ENCODE peak calls at places on chromosomes 16 and 17, in eight cellular contexts. C, F, T, G, X, S, A and H are unnamed samples.

GRCh38 chr17:17856386-17856785 is 19.6 kb upstream of the SREBF1 start:
- DNase-seq in G (no peak), X (no peak), C (no peak), A (no peak), F (no peak), T (no peak), S (no peak), H (no peak)

GRCh38 chr17:79993390-79994221 is 42.1 kb downstream of the TBC1D16 start:
- DNase-seq in F (peak), A (peak), S (peak), T (peak), X (peak), G (peak), C (peak), H (peak)

GRCh38 chr17:16293918-16294317 is 59.4 kb downstream of the CENPV start:
- DNase-seq in T (no peak), A (no peak), G (no peak), S (no peak), F (peak), X (no peak), C (peak), H (no peak)

GRCh38 chr16:57245472-57246113 is 534 bp downstream of the ARL2BP start:
- DNase-seq in F (no peak), S (peak), X (no peak), G (peak), T (peak), A (peak), C (peak), H (no peak)

GRCh38 chr17:49104511-49105074 is 28.0 kb upstream of the B4GALNT2 start:
- DNase-seq in T (no peak), F (no peak), X (peak), A (no peak), S (no peak), G (no peak), C (no peak), H (no peak)

GRCh38 chr17:14033166-14033565 is 36.1 kb upstream of the COX10 start:
- DNase-seq in A (no peak), F (no peak), S (peak), C (no peak), X (no peak), T (no peak), G (no peak), H (no peak)

GRCh38 chr17:46125831-46126230 is 67.4 kb downstream of the KANSL1 start:
- DNase-seq in G (no peak), C (no peak), F (no peak), X (peak), S (no peak), A (no peak), T (no peak), H (no peak)

GRCh38 chr16:8796469-8797363 is 723 bp downstream of the TMEM186 start:
- DNase-seq in F (no peak), A (no peak), T (no peak), C (no peak), G (no peak), X (no peak), S (no peak), H (no peak)

GRCh38 chr17:67376892-67377726 is at the start of gene PITPNC1:
- DNase-seq in F (peak), S (peak), G (peak), A (peak), X (peak), T (peak), C (peak), H (peak)

GRCh38 chr16:14375132-14375491 is 254.9 kb downstream of the PARN start:
- DNase-seq in X (peak), F (no peak), C (no peak), A (no peak), S (no peak), G (no peak), T (no peak), H (no peak)
- TF ChIP-seq POLR2A in X (no peak), F (no peak), C (no peak), A (no peak), S (no peak), G (no peak), T (no peak), H (no peak)

GRCh38 chr16:67942510-67943255 is 1.2 kb downstream of the LCAT start:
- DNase-seq in F (no peak), T (no peak), X (no peak), G (no peak), S (no peak), A (peak), C (no peak), H (no peak)
- TF ChIP-seq POLR2A in F (no peak), T (no peak), X (no peak), G (no peak), S (no peak), A (no peak), C (no peak), H (no peak)

GRCh38 chr16:54462766-54463165 is 176.2 kb upstream of the IRX3 start:
- DNase-seq in A (no peak), T (no peak), F (no peak), S (no peak), X (no peak), C (no peak), G (no peak), H (no peak)

GRCh38 chr16:54466233-54466632 is 179.6 kb upstream of the IRX3 start:
- DNase-seq in A (no peak), T (no peak), C (no peak), G (no peak), S (no peak), F (no peak), X (no peak), H (no peak)

GRCh38 chr16:54462151-54462651 is 175.6 kb upstream of the IRX3 start:
- DNase-seq in S (no peak), F (no peak), T (no peak), C (no peak), A (no peak), X (no peak), G (no peak), H (no peak)

GRCh38 chr16:54467398-54467797 is 180.8 kb upstream of the IRX3 start:
- DNase-seq in X (no peak), C (no peak), G (no peak), T (no peak), S (no peak), F (no peak), A (no peak), H (no peak)

GRCh38 chr16:54465063-54465462 is 178.5 kb upstream of the IRX3 start:
- DNase-seq in X (no peak), C (no peak), G (no peak), F (no peak), T (no peak), S (no peak), A (no peak), H (no peak)
- TF ChIP-seq POLR2A in X (no peak), C (no peak), G (no peak), F (no peak), T (no peak), S (no peak), A (no peak), H (no peak)

DNA sequence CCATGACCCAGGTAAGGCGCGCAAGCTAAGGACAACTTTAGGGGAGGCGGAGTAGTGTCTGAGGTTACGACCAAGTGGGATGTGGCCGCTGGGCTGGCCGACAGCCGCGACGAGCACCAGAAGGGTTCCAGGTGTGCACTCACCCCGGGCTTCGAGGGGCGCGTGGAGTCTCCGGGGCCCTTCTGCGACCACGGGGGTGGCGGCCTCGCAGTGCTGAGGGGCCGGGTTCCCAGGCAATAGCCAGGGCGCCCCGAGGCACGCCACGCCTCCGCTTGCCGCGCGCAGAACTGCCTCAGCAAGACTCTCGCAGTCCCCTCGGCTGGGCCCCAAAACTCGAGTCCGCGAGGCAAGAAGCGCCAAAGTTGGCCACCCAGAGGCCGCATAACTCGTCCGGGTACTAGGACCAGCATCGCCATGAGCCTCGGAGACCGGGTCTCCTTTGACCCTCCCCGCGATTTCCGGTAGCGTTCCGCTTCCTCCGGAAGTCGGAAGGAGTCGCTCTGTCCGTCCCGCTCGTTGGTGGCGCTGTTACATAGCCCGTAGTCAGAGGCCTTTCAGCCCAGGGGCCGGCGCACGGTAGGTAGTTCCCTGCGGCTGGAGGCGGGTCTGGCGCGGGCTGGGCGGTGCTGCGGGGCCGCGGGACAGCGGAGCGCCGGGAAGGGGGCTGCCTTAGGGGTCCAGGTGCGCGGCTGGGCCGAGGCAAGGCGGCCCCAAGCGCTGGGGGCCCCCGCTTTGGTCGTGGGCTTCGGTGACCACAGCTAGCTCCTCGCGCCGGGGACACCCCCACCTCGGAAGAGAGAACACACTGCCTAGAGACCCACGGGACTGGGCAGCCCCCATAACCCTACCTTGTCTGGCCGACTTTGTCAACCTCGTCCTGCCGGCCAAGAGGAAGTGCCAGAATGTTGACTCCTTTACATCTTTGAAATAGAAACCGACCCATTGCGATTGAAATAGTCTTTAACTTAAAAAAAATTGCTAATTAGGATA is at the start of the genes ADPRM and SCO1:
- DNase-seq in S (peak), C (peak), G (peak), F (peak), X (peak), A (peak), T (peak), H (peak)
- TF ChIP-seq POLR2A in S (peak), C (peak), G (no peak), F (peak), X (peak), A (peak), T (peak), H (peak)

GRCh38 chr17:55576237-55576998 is 65.2 kb upstream of the SMIM36 start:
- DNase-seq in T (peak), S (peak), F (no peak), G (no peak), X (peak), A (no peak), C (no peak), H (no peak)
- TF ChIP-seq POLR2A in T (no peak), S (no peak), F (no peak), G (no peak), X (no peak), A (no peak), C (no peak), H (no peak)